ENCODE peak calls at places on chromosomes 13 and 19, in five cellular contexts. B is smooth muscle cell of the brain vasculature, Y is AG09309, P is NCI-H524, R is HTR-8/SVneo. W is an unnamed sample.
A peak's percentile ranks its signal among the peaks of the same experiment; 100 is the strongest.

GRCh38 chr19:3699071-3699740 is 1.1 kb downstream of the PIP5K1C start:
- DNase-seq in B (no peak), Y (no peak), P (peak; percentile 44), R (no peak), W (no peak)

GRCh38 chr13:30341815-30342570 is 34.6 kb upstream of the KATNAL1 start:
- DNase-seq in B (peak; percentile 55), Y (peak; percentile 81), P (no peak), R (peak; percentile 39), W (peak; percentile 27)

GRCh38 chr13:91347996-91348905 is 764 bp downstream of the MIR17HG start:
- DNase-seq in B (no peak), Y (no peak), P (peak; percentile 83), R (no peak), W (no peak)

GRCh38 chr19:7944177-7944761 is 803 bp upstream of the TIMM44 start:
- DNase-seq in B (peak; percentile 86), Y (peak; percentile 74), P (peak; percentile 87), R (peak; percentile 93), W (peak; percentile 59)

GRCh38 chr19:49506575-49507105 is 5.8 kb upstream of the FCGRT start:
- DNase-seq in B (no peak), Y (no peak), P (peak; percentile 34), R (peak; percentile 69), W (no peak)

GRCh38 chr19:12867120-12868099 is 13.8 kb downstream of the DNASE2 start:
- DNase-seq in B (no peak), Y (no peak), P (no peak), R (peak; percentile 73), W (no peak)

GRCh38 chr13:107347641-107348369 is 779.9 kb upstream of the ARGLU1 start:
- DNase-seq in B (no peak), Y (no peak), P (no peak), R (no peak), W (no peak)

GRCh38 chr19:29681422-29682235 is 16.4 kb downstream of the PLEKHF1 start:
- DNase-seq in B (no peak), Y (no peak), P (no peak), R (no peak), W (no peak)

GRCh38 chr13:111460548-111461444 is 140.4 kb downstream of the TEX29 start:
- DNase-seq in B (no peak), Y (peak; percentile 8), P (peak; percentile 20), R (peak; percentile 23), W (no peak)

GRCh38 chr19:3809881-3810707 is 23.9 kb upstream of the MATK start:
- DNase-seq in B (no peak), Y (no peak), P (no peak), R (no peak), W (no peak)

GRCh38 chr19:10191347-10191746 is 3.4 kb downstream of the DNMT1 start:
- DNase-seq in B (peak; percentile 85), Y (peak; percentile 69), P (no peak), R (no peak), W (peak; percentile 86)

GRCh38 chr13:25901460-25902376 is 150.1 kb downstream of the SHISA2 start:
- DNase-seq in B (no peak), Y (no peak), P (no peak), R (peak; percentile 77), W (peak; percentile 72)

GRCh38 chr19:50478901-50479715 is 2.5 kb upstream of the GARIN5A start:
- DNase-seq in B (no peak), Y (no peak), P (no peak), R (no peak), W (no peak)

GRCh38 chr13:111790621-111791020 is 276.3 kb upstream of the SOX1 start:
- DNase-seq in B (no peak), Y (no peak), P (no peak), R (no peak), W (no peak)

GRCh38 chr19:13163609-13164364 is 13.6 kb downstream of the IER2 start:
- DNase-seq in B (no peak), Y (no peak), P (peak; percentile 91), R (peak; percentile 86), W (no peak)

GRCh38 chr13:60267498-60268202 is 103.9 kb upstream of the DIAPH3 start:
- DNase-seq in B (no peak), Y (no peak), P (no peak), R (no peak), W (no peak)

GRCh38 chr13:42876270-42876714 is 94.9 kb downstream of the FAM216B start:
- DNase-seq in B (no peak), Y (no peak), P (no peak), R (no peak), W (no peak)

GRCh38 chr19:3304871-3305423 is 61.4 kb upstream of the NFIC start:
- DNase-seq in B (peak; percentile 20), Y (no peak), P (peak; percentile 70), R (peak; percentile 63), W (peak; percentile 17)

GRCh38 chr13:33264620-33264978 is 21.0 kb downstream of the STARD13 start:
- DNase-seq in B (no peak), Y (no peak), P (no peak), R (no peak), W (no peak)

GRCh38 chr13:42798118-42798517 is 16.7 kb downstream of the FAM216B start:
- DNase-seq in B (no peak), Y (no peak), P (no peak), R (no peak), W (no peak)

GRCh38 chr19:49017041-49017665 is at the start of gene LHB:
- DNase-seq in B (no peak), Y (no peak), P (no peak), R (no peak), W (no peak)

GRCh38 chr13:51444922-51445321 is 7.9 kb downstream of the INTS6 start:
- DNase-seq in B (no peak), Y (no peak), P (no peak), R (peak; percentile 7), W (no peak)

GRCh38 chr13:83546476-83546875 is 335.8 kb downstream of the SLITRK1 start:
- DNase-seq in B (no peak), Y (no peak), P (no peak), R (no peak), W (no peak)

GRCh38 chr13:52012512-52012836 is 276 bp downstream of the ALG11 start:
- DNase-seq in B (no peak), Y (no peak), P (no peak), R (no peak), W (no peak)

GRCh38 chr19:5186293-5187050 is 154.1 kb downstream of the PTPRS start:
- DNase-seq in B (no peak), Y (peak; percentile 73), P (no peak), R (no peak), W (no peak)

GRCh38 chr13:31725841-31726240 is 13.5 kb upstream of the RXFP2 start:
- DNase-seq in B (no peak), Y (no peak), P (no peak), R (no peak), W (no peak)

GRCh38 chr19:47018923-47019322 is 714 bp upstream of the NPAS1 start:
- DNase-seq in B (no peak), Y (no peak), P (no peak), R (no peak), W (no peak)

GRCh38 chr19:22735911-22736645 is 47.9 kb downstream of the ZNF99 start:
- DNase-seq in B (no peak), Y (no peak), P (no peak), R (no peak), W (no peak)

GRCh38 chr19:35038623-35039512 is 2.7 kb upstream of the HPN start:
- DNase-seq in B (no peak), Y (no peak), P (peak; percentile 19), R (no peak), W (no peak)

GRCh38 chr13:76884167-76884566 is 2.0 kb downstream of the KCTD12 start:
- DNase-seq in B (no peak), Y (no peak), P (peak; percentile 60), R (no peak), W (no peak)

GRCh38 chr19:34808566-34808965 is 35.6 kb upstream of the ZNF599 start:
- DNase-seq in B (no peak), Y (peak; percentile 39), P (no peak), R (peak; percentile 28), W (no peak)

GRCh38 chr13:24539500-24540165 is 27.1 kb upstream of the PARP4 start:
- DNase-seq in B (no peak), Y (no peak), P (no peak), R (no peak), W (no peak)

GRCh38 chr13:47679391-47679790 is 321.7 kb downstream of the SUCLA2 start:
- DNase-seq in B (no peak), Y (peak; percentile 28), P (no peak), R (no peak), W (no peak)

W was measured in brain pericyte.